ENCODE peak calls at places on chromosomes 11 and 22, in five cellular contexts. W, N, B, L and S are unnamed samples.

GRCh38 chr22:48444320-48445112 is 1383.2 kb downstream of the BRD1 start:
- DNase-seq in W (no peak), N (no peak), B (no peak), L (no peak), S (no peak)

GRCh38 chr22:42277988-42278776 is 7.7 kb upstream of the TCF20 start:
- DNase-seq in W (peak), N (no peak), B (no peak), L (no peak), S (no peak)

GRCh38 chr11:129694538-129694937 is 121.1 kb upstream of the TMEM45B start:
- DNase-seq in W (no peak), N (no peak), B (peak), L (no peak), S (no peak)

GRCh38 chr11:76215946-76216345 is 9.6 kb upstream of the WNT11 start:
- DNase-seq in W (no peak), N (no peak), B (no peak), L (no peak), S (no peak)

GRCh38 chr11:61279934-61280656 is 15.0 kb downstream of the VWCE start:
- DNase-seq in W (no peak), N (no peak), B (no peak), L (no peak), S (peak)

GRCh38 chr11:47332303-47332711 is 20.2 kb downstream of the MYBPC3 start:
- DNase-seq in W (no peak), N (no peak), B (no peak), L (no peak), S (no peak)

GRCh38 chr11:81237139-81237538 is 1496.5 kb downstream of the FAM181B start:
- DNase-seq in W (no peak), N (no peak), B (no peak), L (no peak), S (peak)

GRCh38 chr11:64784813-64785581 is 6.7 kb upstream of the SF1 start:
- DNase-seq in W (no peak), N (no peak), B (no peak), L (no peak), S (no peak)

GRCh38 chr11:111512296-111513239 is at the start of gene BTG4:
- DNase-seq in W (peak), N (no peak), B (peak), L (no peak), S (peak)

GRCh38 chr22:29917052-29917902 is 34.3 kb downstream of the MTMR3 start:
- DNase-seq in W (peak), N (peak), B (no peak), L (no peak), S (no peak)

GRCh38 chr11:130452171-130452570 is 3.7 kb downstream of the ADAMTS15 start:
- DNase-seq in W (no peak), N (no peak), B (no peak), L (no peak), S (no peak)

GRCh38 chr11:729492-730074 is 17.7 kb upstream of the TALDO1 start:
- DNase-seq in W (no peak), N (no peak), B (no peak), L (no peak), S (no peak)

GRCh38 chr11:16780146-16780545 is 41.7 kb downstream of the C11orf58 start:
- DNase-seq in W (no peak), N (no peak), B (no peak), L (no peak), S (no peak)

GRCh38 chr22:30435674-30436126 is 10.1 kb downstream of the MTFP1 start:
- DNase-seq in W (no peak), N (no peak), B (peak), L (no peak), S (peak)

GRCh38 chr22:35489225-35489624 is 51.4 kb upstream of the RASD2 start:
- DNase-seq in W (peak), N (no peak), B (no peak), L (no peak), S (no peak)

GRCh38 chr22:42289671-42290269 is 19.3 kb upstream of the TCF20 start:
- DNase-seq in W (no peak), N (no peak), B (no peak), L (no peak), S (no peak)

GRCh38 chr11:119885861-119886567 is 157.0 kb upstream of the NECTIN1 start:
- DNase-seq in W (no peak), N (no peak), B (no peak), L (no peak), S (no peak)

GRCh38 chr22:32591620-32592019 is 117.0 kb downstream of the FBXO7 start:
- DNase-seq in W (no peak), N (no peak), B (no peak), L (no peak), S (no peak)

GRCh38 chr11:27241316-27242122 is 121.5 kb downstream of the CCDC34 start:
- DNase-seq in W (no peak), N (no peak), B (no peak), L (no peak), S (peak)

GRCh38 chr11:122046438-122046837 is 69.6 kb downstream of the BLID start:
- DNase-seq in W (no peak), N (no peak), B (no peak), L (no peak), S (no peak)

GRCh38 chr11:80815752-80816453 is 1375.1 kb upstream of the TENM4 start:
- DNase-seq in W (no peak), N (no peak), B (no peak), L (no peak), S (no peak)

GRCh38 chr11:19651654-19652053 is 61.0 kb upstream of the NAV2 start:
- DNase-seq in W (no peak), N (no peak), B (no peak), L (no peak), S (no peak)

GRCh38 chr11:34599406-34599901 is 21.4 kb upstream of the EHF start:
- DNase-seq in W (no peak), N (no peak), B (no peak), L (no peak), S (no peak)

GRCh38 chr11:63681208-63682044 is at the start of gene RTN3:
- DNase-seq in W (peak), N (peak), B (peak), L (peak), S (peak)

GRCh38 chr11:824292-824880 is 3.3 kb upstream of the CRACR2B start:
- DNase-seq in W (no peak), N (peak), B (no peak), L (no peak), S (no peak)

DNA sequence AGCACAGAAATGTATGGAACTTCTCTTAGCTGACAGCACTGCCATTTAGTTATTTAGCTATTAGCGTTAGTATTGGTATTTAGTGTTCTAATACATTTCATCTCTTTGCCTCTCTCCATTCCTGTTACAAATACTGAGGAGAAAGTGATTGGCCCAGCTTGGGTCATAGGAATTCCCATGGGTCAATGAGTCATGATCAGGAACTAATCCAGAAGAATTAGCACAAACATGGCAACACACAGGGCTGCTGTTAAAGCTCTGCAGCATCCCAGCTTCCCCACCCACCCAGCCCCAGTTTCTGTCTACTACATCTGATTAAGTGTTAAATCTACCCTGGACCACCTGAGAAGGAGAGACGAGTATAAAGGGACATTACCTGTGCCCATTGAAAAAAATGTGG is 36.1 kb downstream of the PDGFD start:
- DNase-seq in W (no peak), N (no peak), B (no peak), L (no peak), S (no peak)
- TF ChIP-seq POLR2A in W (no peak), N (no peak), B (no peak), L (no peak), S (no peak)

GRCh38 chr22:46035742-46036557 is 59.0 kb upstream of the WNT7B start:
- DNase-seq in W (peak), N (peak), B (peak), L (peak), S (peak)
- TF ChIP-seq POLR2A in W (peak), N (peak), B (peak), L (peak), S (peak)

DNA sequence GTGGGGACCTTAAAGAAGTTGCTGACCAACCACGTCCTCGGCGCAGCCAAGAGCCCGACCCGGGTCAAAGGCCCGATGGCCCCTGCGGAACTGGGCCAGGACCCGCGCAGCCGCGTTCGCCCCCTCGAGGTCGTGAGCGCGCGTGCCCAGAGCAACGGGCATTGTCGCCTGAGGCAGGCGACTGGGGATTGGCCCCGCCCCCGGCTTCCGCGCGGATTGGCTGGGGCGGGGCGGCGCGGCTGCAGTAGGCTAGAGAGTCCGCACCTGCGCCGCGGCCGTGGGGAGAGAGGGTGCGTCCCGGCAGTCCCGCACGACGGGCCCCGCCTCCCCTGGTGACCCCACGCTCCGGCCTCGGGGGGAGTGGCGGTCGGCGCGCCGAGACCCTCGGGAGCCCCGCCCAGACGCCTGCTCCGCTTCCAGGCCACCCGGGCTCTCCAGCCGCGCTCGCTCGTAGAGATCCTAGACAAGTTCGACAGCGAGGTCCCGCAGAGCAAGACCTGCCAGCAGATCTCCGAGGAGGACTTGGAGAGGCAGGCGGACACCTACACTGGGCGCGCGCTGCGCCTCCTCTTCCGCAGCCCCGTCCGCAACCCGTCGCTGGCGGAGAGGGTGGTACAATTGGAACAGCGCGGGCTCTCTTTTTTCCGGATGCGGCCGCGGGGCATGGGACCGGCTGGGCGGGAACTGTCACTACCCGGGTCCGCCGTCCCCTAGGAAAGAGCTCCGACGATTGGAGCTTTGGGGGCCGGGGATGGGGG is 8.3 kb upstream of the PPIL2 start:
- DNase-seq in W (no peak), N (peak), B (peak), L (no peak), S (peak)
- TF ChIP-seq POLR2A in W (no peak), N (peak), B (no peak), L (no peak), S (peak)

GRCh38 chr22:49948958-49949913 is 11.3 kb upstream of the PIM3 start:
- DNase-seq in W (no peak), N (peak), B (peak), L (no peak), S (no peak)
- TF ChIP-seq POLR2A in W (no peak), N (peak), B (no peak), L (no peak), S (no peak)

GRCh38 chr22:28547132-28547842 is 132.4 kb downstream of the TTC28 start:
- DNase-seq in W (no peak), N (no peak), B (no peak), L (no peak), S (no peak)
- TF ChIP-seq POLR2A in W (no peak), N (no peak), B (no peak), L (no peak), S (no peak)

GRCh38 chr11:57566564-57567209 is 785 bp downstream of the UBE2L6 start:
- DNase-seq in W (no peak), N (no peak), B (no peak), L (no peak), S (peak)
- TF ChIP-seq POLR2A in W (no peak), N (no peak), B (no peak), L (no peak), S (no peak)

GRCh38 chr11:124760205-124760652 is 1.9 kb downstream of the ESAM start:
- DNase-seq in W (no peak), N (no peak), B (no peak), L (no peak), S (no peak)
- TF ChIP-seq POLR2A in W (no peak), N (no peak), B (no peak), L (no peak), S (no peak)

GRCh38 chr11:12287009-12287373 is 90.4 kb upstream of the PARVA start:
- DNase-seq in W (peak), N (no peak), B (no peak), L (no peak), S (no peak)

GRCh38 chr11:12288934-12289666 is 88.3 kb upstream of the PARVA start:
- DNase-seq in W (no peak), N (no peak), B (no peak), L (no peak), S (no peak)

GRCh38 chr11:12286606-12287005 is 90.8 kb upstream of the PARVA start:
- DNase-seq in W (no peak), N (no peak), B (no peak), L (no peak), S (no peak)

GRCh38 chr11:12288212-12288933 is 89.0 kb upstream of the PARVA start:
- DNase-seq in W (peak), N (peak), B (peak), L (peak), S (peak)

GRCh38 chr11:12287374-12288211 is 89.8 kb upstream of the PARVA start:
- DNase-seq in W (peak), N (no peak), B (peak), L (no peak), S (no peak)
- TF ChIP-seq POLR2A in W (no peak), N (no peak), B (no peak), L (no peak), S (no peak)

GRCh38 chr11:9664276-9665171 is 647 bp downstream of the SWAP70 start:
- DNase-seq in W (peak), N (peak), B (no peak), L (peak), S (peak)

GRCh38 chr11:9660886-9661285 is 3.0 kb upstream of the SWAP70 start:
- DNase-seq in W (no peak), N (no peak), B (no peak), L (no peak), S (no peak)

GRCh38 chr11:9662273-9662672 is 1.6 kb upstream of the SWAP70 start:
- DNase-seq in W (no peak), N (no peak), B (no peak), L (no peak), S (no peak)

GRCh38 chr11:9665749-9666148 is 1.9 kb downstream of the SWAP70 start:
- DNase-seq in W (no peak), N (no peak), B (no peak), L (no peak), S (no peak)

GRCh38 chr11:9663699-9664275 is at the start of gene SWAP70:
- DNase-seq in W (peak), N (peak), B (peak), L (peak), S (peak)
- TF ChIP-seq POLR2A in W (peak), N (peak), B (no peak), L (no peak), S (peak)

GRCh38 chr22:24950272-24950902 is 2.1 kb upstream of the KIAA1671 start:
- DNase-seq in W (no peak), N (no peak), B (no peak), L (no peak), S (no peak)

GRCh38 chr22:24953294-24954113 is 988 bp downstream of the KIAA1671 start:
- DNase-seq in W (peak), N (peak), B (no peak), L (no peak), S (no peak)

GRCh38 chr22:24952837-24953293 is 349 bp downstream of the KIAA1671 start:
- DNase-seq in W (peak), N (peak), B (no peak), L (no peak), S (no peak)

GRCh38 chr22:24954114-24954463 is 1.6 kb downstream of the KIAA1671 start:
- DNase-seq in W (no peak), N (no peak), B (no peak), L (no peak), S (no peak)

DNA sequence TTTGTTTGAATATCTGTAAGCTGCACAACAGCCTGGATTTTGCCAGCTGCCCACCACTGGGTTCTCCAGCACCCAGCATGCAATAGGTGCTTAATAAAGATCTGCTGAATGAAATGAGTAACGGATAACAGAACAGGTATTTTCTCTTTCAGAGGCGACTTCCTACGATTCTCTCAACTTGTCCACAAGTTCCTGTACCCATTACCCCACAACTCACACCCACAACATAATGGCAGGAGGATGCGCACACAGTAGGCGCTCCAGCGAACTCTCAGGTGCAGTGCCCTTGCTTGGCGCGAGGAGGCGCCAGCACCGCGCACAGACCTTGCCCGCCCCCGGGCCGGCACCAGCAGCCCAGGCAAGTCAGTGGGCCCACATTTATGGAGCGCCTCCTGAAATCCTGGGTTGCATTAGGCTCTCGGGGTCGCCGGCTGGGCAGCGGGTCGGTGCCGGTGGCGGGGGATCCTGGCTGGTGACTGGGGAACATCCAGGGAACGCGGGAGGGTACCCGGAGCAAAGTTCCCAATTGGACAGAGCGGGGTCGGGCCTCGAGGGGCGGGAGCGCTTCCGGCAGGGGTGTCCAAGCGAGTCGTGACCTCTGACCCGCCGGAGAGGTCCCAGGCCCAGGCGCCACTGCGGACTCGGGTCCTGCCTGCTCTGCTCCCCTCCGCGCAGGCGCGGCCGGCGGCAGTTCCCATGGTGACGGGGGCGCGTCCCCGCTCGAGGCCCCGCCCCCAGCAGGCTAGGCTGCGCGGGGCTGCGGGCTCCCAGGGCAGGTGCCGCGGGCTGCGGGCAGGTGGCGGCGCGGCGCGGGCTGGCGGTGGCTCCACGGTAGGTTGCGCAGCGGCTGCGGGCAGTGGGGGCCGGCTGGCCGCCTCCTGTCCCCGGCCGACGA is at the start of gene KIAA1671:
- DNase-seq in W (peak), N (peak), B (peak), L (peak), S (peak)
- TF ChIP-seq POLR2A in W (no peak), N (peak), B (no peak), L (peak), S (no peak)